ENCODE peak calls at places on chromosomes 2 and 18, in six cellular contexts. One of them, this sample, is unnamed.

GRCh38 chr2:96409543-96410184 is 74.1 kb downstream of the NCAPH start:
- DNase-seq in GM12865: no peak
- DNase-seq in ovary: no peak
- DNase-seq in epithelial cell of esophagus: no peak
- DNase-seq in heart right ventricle: peak
- DNase-seq in AG09309: no peak
- DNase-seq in this sample: no peak

GRCh38 chr2:182745061-182745460 is 29.0 kb downstream of the DNAJC10 start:
- DNase-seq in ovary: no peak
- DNase-seq in epithelial cell of esophagus: peak
- DNase-seq in heart right ventricle: no peak
- DNase-seq in GM12865: no peak
- DNase-seq in AG09309: no peak
- DNase-seq in this sample: no peak

GRCh38 chr2:241235859-241236593 is 47.5 kb downstream of the ANO7 start:
- DNase-seq in ovary: no peak
- DNase-seq in GM12865: no peak
- DNase-seq in AG09309: no peak
- DNase-seq in heart right ventricle: no peak
- DNase-seq in epithelial cell of esophagus: no peak
- DNase-seq in this sample: peak

GRCh38 chr2:169462896-169463695 is 16.2 kb upstream of the BBS5 start:
- DNase-seq in ovary: no peak
- DNase-seq in GM12865: no peak
- DNase-seq in epithelial cell of esophagus: peak
- DNase-seq in heart right ventricle: peak
- DNase-seq in AG09309: peak
- DNase-seq in this sample: no peak

GRCh38 chr2:30691948-30692828 is 115.1 kb downstream of the CAPN13 start:
- DNase-seq in epithelial cell of esophagus: no peak
- DNase-seq in GM12865: no peak
- DNase-seq in ovary: no peak
- DNase-seq in heart right ventricle: no peak
- DNase-seq in AG09309: no peak
- DNase-seq in this sample: no peak

GRCh38 chr2:26521913-26522180 is 43.9 kb upstream of the OTOF start:
- DNase-seq in epithelial cell of esophagus: no peak
- DNase-seq in ovary: no peak
- DNase-seq in heart right ventricle: no peak
- DNase-seq in AG09309: no peak
- DNase-seq in GM12865: no peak
- DNase-seq in this sample: peak

GRCh38 chr2:46669996-46670793 is 190.8 kb downstream of the TMEM247 start:
- DNase-seq in heart right ventricle: no peak
- DNase-seq in AG09309: no peak
- DNase-seq in ovary: no peak
- DNase-seq in epithelial cell of esophagus: peak
- DNase-seq in GM12865: no peak
- DNase-seq in this sample: no peak

GRCh38 chr2:234702731-234703225 is 205.9 kb upstream of the ARL4C start:
- DNase-seq in GM12865: no peak
- DNase-seq in AG09309: no peak
- DNase-seq in ovary: no peak
- DNase-seq in heart right ventricle: no peak
- DNase-seq in epithelial cell of esophagus: peak
- DNase-seq in this sample: no peak

GRCh38 chr2:25043241-25043867 is 1.5 kb downstream of the EFR3B start:
- DNase-seq in heart right ventricle: no peak
- DNase-seq in AG09309: peak
- DNase-seq in GM12865: peak
- DNase-seq in epithelial cell of esophagus: peak
- DNase-seq in ovary: no peak
- DNase-seq in this sample: no peak

GRCh38 chr18:58526425-58527115 is 102.3 kb downstream of the ALPK2 start:
- DNase-seq in ovary: no peak
- DNase-seq in heart right ventricle: no peak
- DNase-seq in AG09309: no peak
- DNase-seq in epithelial cell of esophagus: no peak
- DNase-seq in GM12865: peak
- DNase-seq in this sample: no peak

GRCh38 chr2:240368746-240369724 is 66.4 kb upstream of the GPC1 start:
- DNase-seq in AG09309: no peak
- DNase-seq in epithelial cell of esophagus: peak
- DNase-seq in GM12865: no peak
- DNase-seq in heart right ventricle: peak
- DNase-seq in ovary: no peak
- DNase-seq in this sample: no peak

GRCh38 chr2:38106420-38107182 is 30.6 kb upstream of the CYP1B1 start:
- DNase-seq in epithelial cell of esophagus: peak
- DNase-seq in GM12865: peak
- DNase-seq in heart right ventricle: no peak
- DNase-seq in AG09309: no peak
- DNase-seq in ovary: no peak
- DNase-seq in this sample: no peak

GRCh38 chr2:236369606-236370005 is 105.4 kb upstream of the ASB18 start:
- DNase-seq in epithelial cell of esophagus: no peak
- DNase-seq in heart right ventricle: no peak
- DNase-seq in ovary: peak
- DNase-seq in AG09309: no peak
- DNase-seq in GM12865: no peak
- DNase-seq in this sample: peak

GRCh38 chr2:174681983-174682577 is 82.2 kb downstream of the CHRNA1 start:
- DNase-seq in heart right ventricle: peak
- DNase-seq in ovary: peak
- DNase-seq in GM12865: peak
- DNase-seq in AG09309: no peak
- DNase-seq in epithelial cell of esophagus: peak
- DNase-seq in this sample: peak

GRCh38 chr2:238005528-238005927 is 38.7 kb downstream of the UBE2F start:
- DNase-seq in ovary: no peak
- DNase-seq in GM12865: no peak
- DNase-seq in AG09309: no peak
- DNase-seq in epithelial cell of esophagus: peak
- DNase-seq in heart right ventricle: no peak
- DNase-seq in this sample: no peak

GRCh38 chr2:8636041-8636491 is 45.8 kb upstream of the ID2 start:
- DNase-seq in GM12865: no peak
- DNase-seq in epithelial cell of esophagus: no peak
- DNase-seq in ovary: no peak
- DNase-seq in AG09309: no peak
- DNase-seq in heart right ventricle: no peak
- DNase-seq in this sample: no peak

GRCh38 chr2:210626849-210627248 is 70.5 kb downstream of the CPS1 start:
- DNase-seq in ovary: no peak
- DNase-seq in GM12865: peak
- DNase-seq in AG09309: no peak
- DNase-seq in heart right ventricle: no peak
- DNase-seq in epithelial cell of esophagus: peak
- DNase-seq in this sample: no peak

GRCh38 chr18:9437049-9437448 is 38.3 kb upstream of the RALBP1 start:
- DNase-seq in epithelial cell of esophagus: no peak
- DNase-seq in ovary: no peak
- DNase-seq in GM12865: no peak
- DNase-seq in AG09309: no peak
- DNase-seq in heart right ventricle: peak
- DNase-seq in this sample: no peak
- H3K4me3 ChIP-seq in epithelial cell of esophagus: no peak
- H3K4me3 ChIP-seq in ovary: no peak
- H3K4me3 ChIP-seq in GM12865: no peak
- H3K4me3 ChIP-seq in AG09309: no peak
- H3K4me3 ChIP-seq in heart right ventricle: no peak
- H3K4me3 ChIP-seq in this sample: no peak

GRCh38 chr2:75465317-75465998 is 95.3 kb downstream of the EVA1A start:
- DNase-seq in epithelial cell of esophagus: peak
- DNase-seq in AG09309: no peak
- DNase-seq in ovary: no peak
- DNase-seq in heart right ventricle: no peak
- DNase-seq in GM12865: peak
- DNase-seq in this sample: no peak
- TF ChIP-seq CTCF in epithelial cell of esophagus: peak
- TF ChIP-seq CTCF in AG09309: peak
- TF ChIP-seq CTCF in ovary: no peak
- TF ChIP-seq CTCF in heart right ventricle: no peak
- TF ChIP-seq CTCF in GM12865: no peak
- TF ChIP-seq CTCF in this sample: peak

GRCh38 chr2:230417436-230417835 is 1.4 kb downstream of the SP100 start:
- DNase-seq in heart right ventricle: no peak
- DNase-seq in GM12865: no peak
- DNase-seq in AG09309: no peak
- DNase-seq in epithelial cell of esophagus: no peak
- DNase-seq in ovary: no peak
- DNase-seq in this sample: no peak

GRCh38 chr2:230416061-230416721 is at the start of gene SP100:
- DNase-seq in epithelial cell of esophagus: peak
- DNase-seq in AG09309: peak
- DNase-seq in GM12865: peak
- DNase-seq in ovary: peak
- DNase-seq in heart right ventricle: peak
- DNase-seq in this sample: peak

GRCh38 chr2:230414302-230414701 is 1.7 kb upstream of the SP100 start:
- DNase-seq in AG09309: no peak
- DNase-seq in ovary: no peak
- DNase-seq in epithelial cell of esophagus: peak
- DNase-seq in heart right ventricle: no peak
- DNase-seq in GM12865: no peak
- DNase-seq in this sample: no peak

GRCh38 chr2:230422149-230422548 is 6.1 kb downstream of the SP100 start:
- DNase-seq in heart right ventricle: no peak
- DNase-seq in GM12865: no peak
- DNase-seq in epithelial cell of esophagus: no peak
- DNase-seq in ovary: no peak
- DNase-seq in AG09309: no peak
- DNase-seq in this sample: no peak

GRCh38 chr2:230418341-230419016 is 2.5 kb downstream of the SP100 start:
- DNase-seq in GM12865: no peak
- DNase-seq in epithelial cell of esophagus: peak
- DNase-seq in heart right ventricle: no peak
- DNase-seq in ovary: no peak
- DNase-seq in AG09309: peak
- DNase-seq in this sample: no peak
- H3K4me3 ChIP-seq in GM12865: peak
- H3K4me3 ChIP-seq in epithelial cell of esophagus: no peak
- H3K4me3 ChIP-seq in heart right ventricle: peak
- H3K4me3 ChIP-seq in ovary: peak
- H3K4me3 ChIP-seq in AG09309: peak
- H3K4me3 ChIP-seq in this sample: peak

GRCh38 chr18:25062720-25063119 is 289.2 kb downstream of the ZNF521 start:
- DNase-seq in AG09309: no peak
- DNase-seq in GM12865: no peak
- DNase-seq in heart right ventricle: no peak
- DNase-seq in ovary: no peak
- DNase-seq in epithelial cell of esophagus: no peak
- DNase-seq in this sample: no peak
- TF ChIP-seq CTCF in AG09309: no peak
- TF ChIP-seq CTCF in GM12865: no peak
- TF ChIP-seq CTCF in heart right ventricle: no peak
- TF ChIP-seq CTCF in ovary: no peak
- TF ChIP-seq CTCF in epithelial cell of esophagus: no peak
- TF ChIP-seq CTCF in this sample: no peak

This sample was measured in upper lobe of right lung.